ENCODE peak calls at places on chromosomes 2 and 18, in five cellular contexts. X is bronchial epithelial cell, I is heart right ventricle, O is psoas muscle, A is neural progenitor cell. B is an unnamed sample.

GRCh38 chr2:119947535-119947934 is 65.3 kb upstream of the EPB41L5 start:
- DNase-seq in X (no peak), I (no peak), O (no peak), A (no peak), B (no peak)

GRCh38 chr2:16318051-16318450 is 347.6 kb downstream of the CYRIA start:
- DNase-seq in X (no peak), I (no peak), O (no peak), A (no peak), B (no peak)

GRCh38 chr2:162113771-162114168 is 38.3 kb downstream of the GCG start:
- DNase-seq in X (peak; percentile 86), I (peak; percentile 37), O (no peak), A (no peak), B (no peak)

GRCh38 chr2:220044383-220044782 is 417.0 kb downstream of the SLC4A3 start:
- DNase-seq in X (no peak), I (no peak), O (no peak), A (peak; percentile 29), B (no peak)

GRCh38 chr2:136072616-136073015 is 45.3 kb downstream of the CXCR4 start:
- DNase-seq in X (no peak), I (no peak), O (no peak), A (no peak), B (no peak)

GRCh38 chr2:101803945-101804696 is 106.6 kb downstream of the MAP4K4 start:
- DNase-seq in X (no peak), I (no peak), O (no peak), A (peak; percentile 89), B (no peak)

GRCh38 chr2:1662606-1663180 is 81.6 kb downstream of the PXDN start:
- DNase-seq in X (no peak), I (no peak), O (no peak), A (no peak), B (no peak)

GRCh38 chr2:184316911-184317310 is 281.4 kb upstream of the ZNF804A start:
- DNase-seq in X (no peak), I (no peak), O (no peak), A (no peak), B (no peak)

GRCh38 chr2:160741271-160741670 is 247.7 kb upstream of the RBMS1 start:
- DNase-seq in X (no peak), I (no peak), O (no peak), A (no peak), B (no peak)

GRCh38 chr2:219664041-219664440 is 36.6 kb downstream of the SLC4A3 start:
- DNase-seq in X (no peak), I (no peak), O (no peak), A (no peak), B (no peak)

GRCh38 chr2:105747254-105747909 is 2.7 kb downstream of the NCK2 start:
- DNase-seq in X (no peak), I (no peak), O (no peak), A (no peak), B (no peak)

GRCh38 chr2:100339823-100340222 is 17.5 kb upstream of the LONRF2 start:
- DNase-seq in X (no peak), I (no peak), O (no peak), A (no peak), B (no peak)

GRCh38 chr18:68301436-68301835 is 413.5 kb downstream of the TMX3 start:
- DNase-seq in X (no peak), I (no peak), O (no peak), A (no peak), B (no peak)

GRCh38 chr2:237704476-237705224 is 77.3 kb downstream of the LRRFIP1 start:
- DNase-seq in X (peak; percentile 82), I (no peak), O (no peak), A (no peak), B (no peak)

GRCh38 chr2:31886700-31887099 is 124.1 kb downstream of the MEMO1 start:
- DNase-seq in X (peak; percentile 25), I (no peak), O (no peak), A (peak; percentile 57), B (no peak)

GRCh38 chr2:183678908-183679307 is 554.7 kb downstream of the NUP35 start:
- DNase-seq in X (no peak), I (no peak), O (no peak), A (peak; percentile 18), B (no peak)

GRCh38 chr2:64000630-64001381 is 18.4 kb downstream of the VPS54 start:
- DNase-seq in X (no peak), I (no peak), O (no peak), A (no peak), B (no peak)
- TF ChIP-seq CTCF in X (peak; percentile 15), I (peak; percentile 5), O (no peak), A (no peak), B (no peak)

GRCh38 chr18:30988440-30988839 is 54.1 kb downstream of the DSC3 start:
- DNase-seq in X (peak; percentile 35), I (no peak), O (no peak), A (no peak), B (no peak)

GRCh38 chr18:30985753-30986152 is 56.8 kb downstream of the DSC3 start:
- DNase-seq in X (no peak), I (no peak), O (no peak), A (no peak), B (no peak)

GRCh38 chr18:30991397-30991796 is 51.1 kb downstream of the DSC3 start:
- DNase-seq in X (no peak), I (no peak), O (no peak), A (no peak), B (no peak)

GRCh38 chr18:30992231-30992630 is 50.3 kb downstream of the DSC3 start:
- DNase-seq in X (peak; percentile 93), I (no peak), O (no peak), A (no peak), B (no peak)

GRCh38 chr18:30987479-30988241 is 54.9 kb downstream of the DSC3 start:
- DNase-seq in X (peak; percentile 99), I (no peak), O (no peak), A (no peak), B (no peak)
- H3K4me3 ChIP-seq in X (no peak overlapping the region), I (no peak overlapping the region), O (no peak overlapping the region), A (no peak overlapping the region), B (no peak overlapping the region)

DNA sequence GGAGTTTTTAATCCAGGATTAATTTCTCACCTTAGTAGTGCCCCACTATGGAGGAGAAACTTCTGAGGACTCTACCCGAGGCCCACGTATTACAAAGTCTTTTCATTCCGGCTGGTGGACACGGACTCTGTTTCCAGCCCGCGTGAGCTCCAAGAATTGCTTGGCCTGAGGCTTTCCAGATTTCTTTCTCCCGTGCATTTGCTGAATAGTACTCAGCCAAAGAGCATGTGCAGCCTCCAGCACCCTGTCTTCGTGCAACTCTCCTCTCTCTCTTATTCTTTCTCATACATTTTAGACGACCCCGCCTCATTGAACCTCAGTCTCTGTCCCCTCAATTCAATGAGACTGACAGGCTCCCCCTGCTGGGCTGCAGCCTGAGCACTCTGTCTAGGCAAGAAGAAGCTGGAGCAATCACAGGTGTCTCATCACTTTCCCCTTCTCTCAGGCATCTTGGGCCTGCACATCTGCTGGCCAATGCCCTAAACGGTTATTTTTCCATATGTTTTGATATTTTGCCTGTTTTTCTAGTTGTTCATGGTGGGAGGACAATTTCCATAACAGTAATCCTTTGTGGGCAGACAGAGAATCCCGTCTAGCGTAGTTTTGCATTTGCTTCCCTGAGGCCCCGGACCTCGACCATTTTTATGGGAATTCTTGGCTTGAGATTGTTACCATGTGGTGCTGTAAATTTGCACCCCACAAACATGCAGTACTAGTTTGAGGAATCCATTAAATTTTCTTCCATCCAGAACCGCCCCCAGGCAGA is 50.0 kb upstream of the LPIN2 start:
- DNase-seq in X (peak; percentile 40), I (peak; percentile 61), O (peak; percentile 59), A (peak; percentile 79), B (peak; percentile 24)
- TF ChIP-seq CTCF in X (peak; percentile 83), I (peak; percentile 79), O (peak; percentile 74), A (peak; percentile 82), B (peak; percentile 90)

DNA sequence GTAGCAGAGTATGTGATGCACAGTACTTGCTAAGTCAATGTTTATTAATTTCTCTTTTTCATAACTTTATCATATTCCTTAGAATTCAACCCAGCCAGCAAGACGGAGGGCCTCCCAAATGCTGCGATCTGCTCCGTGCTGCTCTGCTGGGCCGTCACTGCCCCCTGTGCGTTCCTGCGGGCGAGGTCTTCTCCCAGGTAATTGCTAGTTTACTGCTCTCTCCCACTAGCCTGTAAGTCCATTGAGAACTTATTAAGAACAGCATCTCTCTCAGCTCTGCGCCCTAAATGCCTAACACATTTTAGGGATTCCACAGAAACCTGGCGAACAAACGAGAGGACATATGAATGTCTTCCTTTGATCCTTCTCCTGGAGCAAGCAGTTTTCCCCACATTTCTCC is 153.6 kb upstream of the ARHGAP28 start:
- DNase-seq in X (no peak), I (no peak), O (no peak), A (no peak), B (no peak)
- H3K4me3 ChIP-seq in X (no peak overlapping the region), I (no peak overlapping the region), O (no peak overlapping the region), A (no peak overlapping the region), B (no peak overlapping the region)

GRCh38 chr18:63511285-63511684 is 30.9 kb upstream of the SERPINB12 start:
- DNase-seq in X (peak; percentile 80), I (peak; percentile 17), O (no peak), A (peak; percentile 76), B (peak; percentile 26)

GRCh38 chr18:63515799-63516198 is 26.4 kb upstream of the SERPINB12 start:
- DNase-seq in X (no peak), I (no peak), O (no peak), A (no peak), B (no peak)

GRCh38 chr18:63518178-63519012 is 23.8 kb upstream of the SERPINB12 start:
- DNase-seq in X (peak; percentile 62), I (peak; percentile 65), O (no peak), A (peak; percentile 92), B (peak; percentile 56)

GRCh38 chr18:63514326-63514725 is 27.8 kb upstream of the SERPINB12 start:
- DNase-seq in X (no peak), I (no peak), O (no peak), A (no peak), B (no peak)

GRCh38 chr18:63515279-63515678 is 26.9 kb upstream of the SERPINB12 start:
- DNase-seq in X (no peak), I (no peak), O (no peak), A (peak; percentile 28), B (no peak)
- TF ChIP-seq CTCF in X (no peak), I (no peak), O (no peak), A (peak; percentile 35), B (peak; percentile 4)

GRCh38 chr18:35345950-35346349 is 1.7 kb upstream of the ZNF24 start:
- DNase-seq in X (no peak), I (no peak), O (no peak), A (no peak), B (no peak)

GRCh38 chr18:35343936-35344735 is at the start of gene ZNF24:
- DNase-seq in X (peak; percentile 73), I (peak; percentile 96), O (peak; percentile 97), A (peak; percentile 95), B (peak; percentile 59)

GRCh38 chr18:35343488-35343935 is 708 bp downstream of the ZNF24 start:
- DNase-seq in X (no peak), I (no peak), O (no peak), A (no peak), B (no peak)

GRCh38 chr18:35344736-35345459 is 678 bp upstream of the ZNF24 start:
- DNase-seq in X (no peak), I (no peak), O (no peak), A (no peak), B (no peak)

GRCh38 chr18:35345460-35345921 is 1.3 kb upstream of the ZNF24 start:
- DNase-seq in X (no peak), I (no peak), O (no peak), A (peak; percentile 27), B (no peak)
- H3K4me3 ChIP-seq in X (no peak overlapping the region), I (peak overlapping the region; percentile 7), O (no peak overlapping the region), A (no peak overlapping the region), B (no peak overlapping the region)

B was measured in HFF-Myc.